ENCODE peak calls at places on chromosomes 5 and 9, in five cellular contexts. L is brain microvascular endothelial cell; Q is CD8-positive, alpha-beta T cell; Z is AG10803; M is coronary artery. D is an unnamed sample.

GRCh38 chr9:84744195-84744594 is 74.7 kb downstream of the NTRK2 start:
- DNase-seq in L (no peak), Q (no peak), Z (no peak), M (no peak), D (no peak)

GRCh38 chr5:52799358-52799982 is 11.8 kb downstream of the ITGA1 start:
- DNase-seq in L (peak; percentile 94), Q (no peak), Z (peak; percentile 97), M (peak; percentile 85), D (peak; percentile 42)

GRCh38 chr9:121529237-121529987 is 29.8 kb upstream of the GGTA1 start:
- DNase-seq in L (peak; percentile 90), Q (no peak), Z (peak; percentile 99), M (peak; percentile 92), D (peak; percentile 91)

GRCh38 chr9:84711936-84712335 is 42.4 kb downstream of the NTRK2 start:
- DNase-seq in L (peak; percentile 44), Q (no peak), Z (peak; percentile 5), M (no peak), D (peak; percentile 89)

GRCh38 chr9:133680976-133681657 is 45.0 kb downstream of the DBH start:
- DNase-seq in L (no peak), Q (no peak), Z (no peak), M (no peak), D (no peak)

GRCh38 chr5:102663771-102664530 is 91.2 kb upstream of the PAM start:
- DNase-seq in L (no peak), Q (no peak), Z (peak; percentile 50), M (no peak), D (peak; percentile 68)

GRCh38 chr9:77177894-77178794 is 810 bp downstream of the VPS13A start:
- DNase-seq in L (peak; percentile 20), Q (peak; percentile 19), Z (peak; percentile 24), M (peak; percentile 81), D (peak; percentile 33)

GRCh38 chr5:76104027-76104426 is 20.8 kb downstream of the SV2C start:
- DNase-seq in L (peak; percentile 17), Q (no peak), Z (peak; percentile 3), M (no peak), D (peak; percentile 61)

GRCh38 chr5:145925803-145926202 is 10.6 kb upstream of the SH3RF2 start:
- DNase-seq in L (no peak), Q (no peak), Z (peak; percentile 96), M (no peak), D (peak; percentile 96)

GRCh38 chr5:112757468-112758208 is 20.0 kb downstream of the APC start:
- DNase-seq in L (no peak), Q (no peak), Z (peak; percentile 67), M (no peak), D (peak; percentile 66)

GRCh38 chr5:125160787-125161502 is 414.5 kb upstream of the ZNF608 start:
- DNase-seq in L (no peak), Q (no peak), Z (no peak), M (no peak), D (no peak)

GRCh38 chr5:120160120-120160895 is 303.8 kb upstream of the PRR16 start:
- DNase-seq in L (peak; percentile 27), Q (no peak), Z (peak; percentile 35), M (no peak), D (peak; percentile 93)

GRCh38 chr9:110152704-110153374 is 55.1 kb downstream of the C9orf152 start:
- DNase-seq in L (peak; percentile 38), Q (no peak), Z (peak; percentile 52), M (no peak), D (peak; percentile 69)

GRCh38 chr5:177111720-177112394 is 21.7 kb upstream of the NSD1 start:
- DNase-seq in L (no peak), Q (peak; percentile 37), Z (no peak), M (peak; percentile 72), D (peak; percentile 44)

GRCh38 chr9:79489241-79490000 is 82.3 kb upstream of the TLE4 start:
- DNase-seq in L (peak; percentile 63), Q (no peak), Z (peak; percentile 36), M (no peak), D (peak; percentile 43)

GRCh38 chr5:43007911-43008368 is 32.2 kb downstream of the ANXA2R start:
- DNase-seq in L (peak; percentile 74), Q (peak; percentile 62), Z (peak; percentile 75), M (peak; percentile 86), D (peak; percentile 75)

GRCh38 chr5:43007246-43007910 is 32.7 kb downstream of the ANXA2R start:
- DNase-seq in L (peak; percentile 84), Q (peak; percentile 55), Z (peak; percentile 92), M (peak; percentile 89), D (peak; percentile 92)

GRCh38 chr5:43008369-43009158 is 31.6 kb downstream of the ANXA2R start:
- DNase-seq in L (peak; percentile 93), Q (peak; percentile 90), Z (peak; percentile 94), M (peak; percentile 87), D (peak; percentile 94)

GRCh38 chr5:43010956-43011355 is 29.2 kb downstream of the ANXA2R start:
- DNase-seq in L (no peak), Q (no peak), Z (no peak), M (no peak), D (no peak)

DNA sequence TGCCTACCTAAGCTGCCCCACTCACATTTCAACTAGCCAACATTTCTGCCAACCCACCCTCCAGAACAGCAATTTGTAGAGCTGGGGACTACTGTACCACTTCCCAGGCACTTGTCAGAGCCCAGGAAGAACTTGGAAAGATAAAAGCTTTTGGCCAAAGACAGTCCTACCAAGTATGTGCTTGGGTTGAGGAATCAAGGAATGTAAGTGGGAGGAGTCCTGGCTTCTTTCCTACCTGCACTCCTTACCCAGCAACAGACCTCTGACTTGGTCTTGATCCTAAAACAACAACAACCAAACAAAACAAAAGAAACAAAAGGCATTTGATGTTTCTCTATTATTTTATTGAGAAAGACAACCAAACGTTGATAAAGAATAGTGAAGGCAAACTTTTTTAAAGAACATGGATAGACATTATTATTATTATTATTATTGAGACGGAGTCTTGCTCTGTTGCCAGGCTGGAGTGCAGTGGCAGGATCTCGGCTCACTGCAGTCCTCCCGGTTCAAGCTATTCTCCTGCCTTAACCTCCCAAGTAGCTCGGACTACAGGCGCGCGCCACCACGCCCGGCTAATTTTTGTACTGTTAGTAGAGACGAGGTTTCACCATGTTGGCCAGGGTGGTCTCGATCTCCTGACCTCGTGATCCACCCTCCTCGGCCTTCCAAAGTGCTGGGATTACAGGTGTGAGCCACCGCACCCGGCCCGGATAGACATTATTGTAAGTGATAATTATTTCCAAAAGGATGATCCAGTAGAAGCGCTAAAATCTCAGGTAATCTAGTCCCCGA is 33.5 kb downstream of the ANXA2R start:
- DNase-seq in L (no peak), Q (no peak), Z (peak; percentile 78), M (no peak), D (peak; percentile 51)
- H3K4me3 ChIP-seq in L (no peak overlapping the region), Q (peak overlapping the region; percentile 70), Z (peak overlapping the region; percentile 69), M (peak overlapping the region; percentile 72), D (no peak overlapping the region)

GRCh38 chr9:21028476-21028875 is 3.0 kb downstream of the HACD4 start:
- DNase-seq in L (no peak), Q (no peak), Z (no peak), M (no peak), D (no peak)

GRCh38 chr9:21031091-21031817 is at the start of gene HACD4:
- DNase-seq in L (peak; percentile 13), Q (peak; percentile 40), Z (peak; percentile 36), M (peak; percentile 76), D (peak; percentile 57)

GRCh38 chr9:21031818-21032203 is 371 bp upstream of the HACD4 start:
- DNase-seq in L (no peak), Q (no peak), Z (no peak), M (no peak), D (no peak)

GRCh38 chr9:21029661-21030060 is 1.8 kb downstream of the HACD4 start:
- DNase-seq in L (no peak), Q (no peak), Z (no peak), M (no peak), D (no peak)

GRCh38 chr9:21030389-21031035 is 928 bp downstream of the HACD4 start:
- DNase-seq in L (peak; percentile 65), Q (no peak), Z (peak; percentile 72), M (no peak), D (peak; percentile 65)
- H3K4me3 ChIP-seq in L (peak overlapping the region; percentile 63), Q (peak overlapping the region; percentile 94), Z (peak overlapping the region; percentile 72), M (peak overlapping the region; percentile 74), D (no peak overlapping the region)

GRCh38 chr5:67215592-67216471 is 19.2 kb upstream of the CD180 start:
- DNase-seq in L (peak; percentile 28), Q (peak; percentile 51), Z (no peak), M (no peak), D (no peak)
- H3K4me3 ChIP-seq in L (no peak overlapping the region), Q (peak overlapping the region; percentile 19), Z (no peak overlapping the region), M (peak overlapping the region; percentile 59), D (no peak overlapping the region)

DNA sequence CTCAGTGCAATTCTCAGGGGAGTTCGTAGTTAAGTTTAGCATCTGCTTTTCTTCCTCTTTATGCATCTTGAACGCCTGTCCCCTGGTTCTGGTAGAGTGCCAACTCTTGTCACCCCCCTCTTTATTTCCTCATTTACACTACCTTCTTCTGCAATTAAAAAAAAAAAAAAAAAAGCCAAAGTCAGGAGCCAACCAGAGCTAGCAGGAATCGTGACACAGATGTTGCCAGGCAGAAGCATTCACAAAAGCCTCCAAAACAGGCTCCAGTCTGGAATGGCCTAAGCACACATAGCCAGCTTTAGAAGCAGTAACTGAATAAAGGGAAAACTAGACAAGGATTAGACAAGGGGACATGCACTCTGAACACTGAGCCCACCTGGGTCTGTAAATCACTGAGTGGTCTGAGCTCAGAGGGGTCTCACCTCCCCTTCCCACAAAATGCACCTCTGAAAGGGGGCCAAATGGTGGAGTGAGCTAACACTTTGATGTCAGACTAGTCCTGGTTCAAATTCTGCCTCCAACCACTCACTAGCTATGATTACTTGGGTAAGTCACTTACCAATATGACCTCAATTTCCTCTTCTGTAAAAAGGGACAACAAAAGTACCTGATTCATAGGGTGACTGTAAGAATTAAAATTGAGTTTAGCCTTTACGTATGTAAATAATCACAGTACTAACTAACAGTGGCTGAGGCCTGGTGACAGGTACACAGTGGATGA is 2.0 kb downstream of the CD74 start:
- DNase-seq in L (peak; percentile 65), Q (no peak), Z (peak; percentile 76), M (no peak), D (peak; percentile 84)
- H3K4me3 ChIP-seq in L (no peak overlapping the region), Q (peak overlapping the region; percentile 88), Z (no peak overlapping the region), M (peak overlapping the region; percentile 68), D (no peak overlapping the region)

GRCh38 chr5:179817071-179817840 is 3.4 kb upstream of the SQSTM1 start:
- DNase-seq in L (no peak), Q (no peak), Z (no peak), M (no peak), D (no peak)
- H3K4me3 ChIP-seq in L (peak overlapping the region; percentile 45), Q (no peak overlapping the region), Z (peak overlapping the region; percentile 36), M (peak overlapping the region; percentile 75), D (peak overlapping the region; percentile 27)

DNA sequence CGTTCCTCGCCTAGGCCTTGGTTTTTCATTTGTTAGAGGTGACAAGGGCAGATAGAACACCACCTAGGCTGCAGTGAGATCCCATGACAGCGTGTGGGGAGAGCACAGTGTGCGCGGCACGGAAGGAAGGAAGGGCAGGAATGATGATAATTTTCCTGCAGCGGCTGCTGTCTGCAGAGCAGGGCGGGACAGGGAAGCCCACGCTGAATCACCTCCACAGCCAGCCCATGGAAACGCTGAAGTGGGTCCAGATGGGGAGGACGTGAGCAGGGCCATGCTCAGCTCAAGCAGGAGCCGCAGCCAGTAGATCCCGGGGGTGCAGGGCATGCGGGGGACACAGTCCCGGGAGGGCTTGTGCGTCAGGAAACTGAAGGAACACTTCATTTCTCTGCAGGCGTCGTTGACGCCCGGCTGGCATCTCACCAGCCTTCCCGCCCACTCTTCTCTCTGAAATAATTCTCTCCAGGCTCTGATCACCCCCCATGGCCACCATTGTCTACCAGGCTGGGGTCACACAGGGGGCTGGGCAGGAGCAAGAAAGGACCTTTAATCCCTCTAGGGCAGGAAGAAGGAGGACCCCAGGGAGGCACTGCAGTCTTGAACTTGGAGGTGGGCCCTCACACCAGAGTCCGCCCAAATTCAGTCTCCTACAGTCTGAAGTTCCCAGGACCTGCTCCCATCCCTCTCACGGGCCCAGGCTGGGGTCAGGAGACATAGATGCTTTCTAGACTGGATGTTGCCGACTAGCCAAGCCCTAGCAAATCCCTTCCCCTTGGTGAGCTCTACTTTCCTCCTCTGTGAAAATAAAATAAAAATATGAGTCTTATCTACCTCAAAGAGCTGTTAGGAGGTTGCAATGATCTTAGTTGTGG is 20.9 kb upstream of the SYNPO start:
- DNase-seq in L (no peak), Q (no peak), Z (peak; percentile 76), M (peak; percentile 85), D (no peak)
- H3K4me3 ChIP-seq in L (no peak overlapping the region), Q (no peak overlapping the region), Z (no peak overlapping the region), M (peak overlapping the region; percentile 38), D (no peak overlapping the region)

D was measured in epithelial cell of esophagus.